ENCODE peak calls at places on chromosomes 6 and 20, in nine cellular contexts. Y is neural progenitor cell, A is NCI-H1105 treated with DMSO at 0.1 percent for 48 hours, G is NCI-H526 treated with DMSO at 0.1 percent for 48 hours, K is gastrocnemius medialis, C is RCC 7860, P is NCI-H2081 treated with DMSO at 0.1 percent for 48 hours, X is sciatic nerve, F is Panc1. Q is an unnamed sample.

GRCh38 chr6:48826884-48827701 is 636.0 kb downstream of the MMUT start:
- DNase-seq in C (peak), F (peak), X (no peak), A (no peak), Y (no peak), K (no peak), P (no peak), G (no peak), Q (no peak)

GRCh38 chr6:151082079-151082478 is 157.7 kb upstream of the AKAP12 start:
- DNase-seq in A (no peak), P (no peak), G (no peak), Y (no peak), C (no peak), F (no peak), K (no peak), X (no peak), Q (no peak)

GRCh38 chr20:37968726-37969401 is 64.4 kb downstream of the TTI1 start:
- DNase-seq in P (no peak), X (no peak), Y (peak), F (no peak), A (peak), C (no peak), G (peak), K (no peak), Q (no peak)

GRCh38 chr20:63508072-63508768 is 9.3 kb upstream of the EEF1A2 start:
- DNase-seq in Y (no peak), A (no peak), F (no peak), G (peak), P (no peak), K (peak), X (no peak), C (no peak), Q (no peak)

GRCh38 chr6:31691564-31692108 is 10.8 kb upstream of the LY6G5C start:
- DNase-seq in Y (no peak), C (no peak), F (no peak), X (no peak), G (no peak), K (no peak), A (no peak), P (no peak), Q (no peak)

GRCh38 chr20:8700756-8701155 is 368.1 kb upstream of the PLCB4 start:
- DNase-seq in F (no peak), P (no peak), Y (no peak), C (no peak), X (no peak), K (no peak), G (no peak), A (no peak), Q (no peak)

GRCh38 chr6:108591040-108591816 is 30.5 kb downstream of the FOXO3 start:
- DNase-seq in Y (no peak), F (no peak), G (no peak), K (no peak), A (no peak), X (no peak), P (no peak), C (no peak), Q (no peak)

GRCh38 chr6:56866917-56867522 is 87.9 kb upstream of the BEND6 start:
- DNase-seq in X (no peak), A (no peak), F (no peak), P (no peak), C (peak), Y (no peak), K (no peak), G (no peak), Q (no peak)

GRCh38 chr20:18007534-18008292 is 38.9 kb downstream of the MGME1 start:
- DNase-seq in F (no peak), K (no peak), X (no peak), A (no peak), C (no peak), Y (no peak), G (no peak), P (no peak), Q (no peak)

GRCh38 chr6:20377623-20378265 is 23.9 kb upstream of the E2F3 start:
- DNase-seq in Y (no peak), C (peak), A (no peak), P (no peak), F (no peak), G (peak), K (no peak), X (no peak), Q (no peak)

GRCh38 chr6:15554728-15555100 is 108.1 kb downstream of the DTNBP1 start:
- DNase-seq in Y (no peak), F (no peak), A (no peak), P (no peak), X (no peak), G (no peak), C (no peak), K (no peak), Q (no peak)

GRCh38 chr6:36285187-36285612 is 15.3 kb downstream of the PNPLA1 start:
- DNase-seq in K (no peak), A (no peak), P (no peak), F (no peak), Y (peak), C (no peak), X (no peak), G (no peak), Q (no peak)

GRCh38 chr6:148304976-148305375 is 37.7 kb upstream of the SASH1 start:
- DNase-seq in F (no peak), A (no peak), X (no peak), C (no peak), P (no peak), Y (peak), K (no peak), G (no peak), Q (no peak)

GRCh38 chr6:139497344-139497961 is 123.0 kb upstream of the CITED2 start:
- DNase-seq in C (no peak), P (no peak), X (no peak), K (no peak), G (no peak), F (no peak), Y (no peak), A (no peak), Q (no peak)

GRCh38 chr6:77454386-77454785 is 8.9 kb downstream of the HTR1B start:
- DNase-seq in X (no peak), P (no peak), A (no peak), C (no peak), Y (no peak), K (no peak), G (no peak), F (no peak), Q (no peak)

GRCh38 chr6:136103763-136104311 is 146.3 kb downstream of the MTFR2 start:
- DNase-seq in Y (peak), K (peak), P (no peak), F (no peak), G (no peak), X (no peak), C (no peak), A (no peak), Q (peak)

GRCh38 chr6:158756126-158756525 is 63.0 kb downstream of the EZR start:
- DNase-seq in Y (no peak), F (no peak), X (no peak), A (no peak), C (no peak), K (no peak), G (no peak), P (no peak), Q (no peak)

GRCh38 chr20:47396762-47397476 is 40.4 kb upstream of the ZMYND8 start:
- DNase-seq in F (no peak), G (no peak), P (no peak), Y (no peak), K (no peak), X (no peak), C (no peak), A (peak), Q (no peak)

GRCh38 chr6:6008114-6008647 is 1.5 kb upstream of the NRN1 start:
- DNase-seq in X (no peak), A (no peak), K (no peak), P (no peak), Y (no peak), C (no peak), G (no peak), F (no peak), Q (no peak)

GRCh38 chr20:46293084-46293483 is 15.2 kb downstream of the CDH22 start:
- DNase-seq in X (no peak), F (no peak), P (no peak), Y (peak), G (no peak), C (peak), A (no peak), K (no peak), Q (no peak)

GRCh38 chr20:58930496-58930895 is 50.6 kb upstream of the NELFCD start:
- DNase-seq in F (no peak), Y (no peak), C (no peak), A (no peak), K (no peak), X (no peak), G (no peak), P (no peak), Q (no peak)

GRCh38 chr6:16947461-16948159 is 154.2 kb upstream of the STMND1 start:
- DNase-seq in P (no peak), C (no peak), K (peak), F (no peak), G (no peak), X (no peak), Y (peak), A (peak), Q (no peak)

GRCh38 chr6:127566671-127567070 is 10.3 kb upstream of the C6orf58 start:
- DNase-seq in P (no peak), A (no peak), F (no peak), K (no peak), G (no peak), Y (no peak), X (no peak), C (no peak), Q (no peak)

GRCh38 chr20:39800548-39800947 is 838.4 kb downstream of the DHX35 start:
- DNase-seq in Y (no peak), P (no peak), K (peak), F (no peak), C (peak), A (no peak), X (no peak), G (no peak), Q (no peak)

GRCh38 chr20:64176548-64177419 is 12.5 kb downstream of the MYT1 start:
- DNase-seq in Y (no peak), X (no peak), G (peak), C (no peak), F (no peak), A (no peak), K (no peak), P (no peak), Q (no peak)

Q was measured in cardiac septum.